ENCODE peak calls at places on chromosomes 11 and 22, in seven cellular contexts. H is GM12864; T is brain microvascular endothelial cell; L is SK-MEL-5; G is naive thymus-derived CD8-positive, alpha-beta T cell; D is SW 1271; R is PC-3. E is an unnamed sample.

GRCh38 chr11:76166314-76166713 is 40.0 kb downstream of the WNT11 start:
- DNase-seq in H (no peak), T (no peak), L (no peak), G (no peak), D (no peak), R (no peak), E (peak)

GRCh38 chr11:116111546-116111945 is 607.3 kb upstream of the CADM1 start:
- DNase-seq in H (no peak), T (no peak), L (no peak), G (no peak), D (no peak), R (no peak), E (no peak)

GRCh38 chr11:134662629-134663360 is 250.8 kb upstream of the B3GAT1 start:
- DNase-seq in H (no peak), T (no peak), L (no peak), G (no peak), D (no peak), R (no peak), E (no peak)

GRCh38 chr22:29108137-29108536 is 35.3 kb downstream of the KREMEN1 start:
- DNase-seq in H (no peak), T (no peak), L (no peak), G (no peak), D (no peak), R (peak), E (no peak)

GRCh38 chr22:22111267-22111751 is 128.7 kb upstream of the TOP3B start:
- DNase-seq in H (peak), T (peak), L (no peak), G (no peak), D (no peak), R (peak), E (no peak)

GRCh38 chr22:39474351-39474991 is 17.7 kb downstream of the MGAT3 start:
- DNase-seq in H (no peak), T (no peak), L (no peak), G (no peak), D (no peak), R (no peak), E (no peak)

GRCh38 chr11:95715777-95716241 is 73.8 kb downstream of the FAM76B start:
- DNase-seq in H (peak), T (peak), L (peak), G (no peak), D (no peak), R (peak), E (no peak)

GRCh38 chr11:73275381-73275750 is 3.2 kb downstream of the P2RY6 start:
- DNase-seq in H (no peak), T (no peak), L (no peak), G (no peak), D (no peak), R (no peak), E (no peak)

GRCh38 chr11:103940542-103940941 is 95.9 kb upstream of the DDI1 start:
- DNase-seq in H (no peak), T (no peak), L (no peak), G (no peak), D (no peak), R (peak), E (no peak)

GRCh38 chr22:41197046-41197807 is 7.9 kb upstream of the L3MBTL2 start:
- DNase-seq in H (no peak), T (peak), L (peak), G (peak), D (no peak), R (peak), E (peak)

GRCh38 chr11:120985718-120986569 is 38.0 kb upstream of the TBCEL start:
- DNase-seq in H (no peak), T (peak), L (peak), G (peak), D (no peak), R (peak), E (peak)

GRCh38 chr11:5831196-5831829 is 10.4 kb downstream of the OR52E6 start:
- DNase-seq in H (no peak), T (no peak), L (no peak), G (no peak), D (no peak), R (no peak), E (no peak)

GRCh38 chr11:116042125-116042524 is 537.9 kb upstream of the CADM1 start:
- DNase-seq in H (no peak), T (no peak), L (no peak), G (no peak), D (no peak), R (no peak), E (no peak)

GRCh38 chr11:1278766-1279673 is 30.4 kb downstream of the TOLLIP start:
- DNase-seq in H (no peak), T (no peak), L (no peak), G (no peak), D (no peak), R (no peak), E (no peak)

GRCh38 chr11:102400603-102401002 is 52.0 kb downstream of the TMEM123 start:
- DNase-seq in H (no peak), T (no peak), L (no peak), G (no peak), D (no peak), R (no peak), E (no peak)

GRCh38 chr11:108584973-108585372 is 8.6 kb downstream of the EXPH5 start:
- DNase-seq in H (no peak), T (no peak), L (no peak), G (no peak), D (no peak), R (peak), E (no peak)

GRCh38 chr22:32628626-32629587 is 154.3 kb downstream of the FBXO7 start:
- DNase-seq in H (no peak), T (no peak), L (no peak), G (no peak), D (no peak), R (no peak), E (no peak)

GRCh38 chr11:83818349-83818748 is 532.2 kb upstream of the CCDC90B start:
- DNase-seq in H (no peak), T (peak), L (no peak), G (no peak), D (peak), R (peak), E (no peak)

GRCh38 chr11:43212279-43212678 is 99.5 kb upstream of the API5 start:
- DNase-seq in H (no peak), T (no peak), L (no peak), G (no peak), D (no peak), R (no peak), E (peak)

GRCh38 chr22:35476341-35476740 is 64.3 kb upstream of the RASD2 start:
- DNase-seq in H (no peak), T (peak), L (no peak), G (no peak), D (no peak), R (no peak), E (peak)

GRCh38 chr11:20561915-20562314 is 37.5 kb upstream of the SLC6A5 start:
- DNase-seq in H (no peak), T (no peak), L (no peak), G (no peak), D (no peak), R (no peak), E (no peak)

GRCh38 chr11:47241740-47242400 is 6.7 kb downstream of the ACP2 start:
- DNase-seq in H (no peak), T (no peak), L (no peak), G (no peak), D (no peak), R (peak), E (no peak)

GRCh38 chr22:44701824-44702478 is at the start of gene PRR5:
- DNase-seq in H (no peak), T (peak), L (peak), G (peak), D (no peak), R (peak), E (peak)

GRCh38 chr11:81658722-81659121 is 1074.9 kb downstream of the FAM181B start:
- DNase-seq in H (peak), T (peak), L (peak), G (no peak), D (no peak), R (peak), E (peak)

GRCh38 chr22:39664485-39665200 is 94.1 kb downstream of the CACNA1I start:
- DNase-seq in H (no peak), T (no peak), L (peak), G (peak), D (no peak), R (no peak), E (peak)

GRCh38 chr11:64276653-64277431 is 7.6 kb downstream of the BAD start:
- DNase-seq in H (no peak), T (peak), L (no peak), G (no peak), D (no peak), R (peak), E (no peak)

GRCh38 chr11:47899801-47900200 is 51.7 kb upstream of the NUP160 start:
- DNase-seq in H (peak), T (no peak), L (no peak), G (no peak), D (no peak), R (no peak), E (no peak)

GRCh38 chr11:131668867-131669780 is 298.7 kb downstream of the NTM start:
- DNase-seq in H (no peak), T (peak), L (peak), G (no peak), D (no peak), R (peak), E (peak)

GRCh38 chr22:23281053-23281405 is 100.7 kb downstream of the BCR start:
- DNase-seq in H (no peak), T (no peak), L (no peak), G (no peak), D (no peak), R (no peak), E (no peak)

GRCh38 chr11:35393093-35393492 is 26.3 kb downstream of the SLC1A2 start:
- DNase-seq in H (no peak), T (no peak), L (no peak), G (no peak), D (no peak), R (no peak), E (no peak)

GRCh38 chr11:17917556-17917955 is 95.3 kb downstream of the SERGEF start:
- DNase-seq in H (no peak), T (no peak), L (no peak), G (no peak), D (no peak), R (no peak), E (no peak)

GRCh38 chr11:115626414-115626813 is 122.2 kb upstream of the CADM1 start:
- DNase-seq in H (no peak), T (no peak), L (no peak), G (no peak), D (no peak), R (no peak), E (no peak)

GRCh38 chr11:107576497-107577086 is 11.1 kb upstream of the ALKBH8 start:
- DNase-seq in H (no peak), T (peak), L (peak), G (no peak), D (no peak), R (peak), E (peak)

GRCh38 chr11:2802389-2803185 is 83.0 kb downstream of the CDKN1C start:
- DNase-seq in H (no peak), T (no peak), L (no peak), G (no peak), D (no peak), R (no peak), E (no peak)

GRCh38 chr11:65241134-65241533 is 20.6 kb upstream of the POLA2 start:
- DNase-seq in H (no peak), T (no peak), L (no peak), G (no peak), D (no peak), R (no peak), E (no peak)

GRCh38 chr22:27576413-27576812 is 225.1 kb downstream of the MN1 start:
- DNase-seq in H (no peak), T (no peak), L (no peak), G (no peak), D (no peak), R (peak), E (no peak)

E was measured in iPS-NIHi11.